ENCODE peak calls at places on chromosomes 5 and 9, in nine cellular contexts. E is RPMI8226; Q is effector memory CD8-positive, alpha-beta T cell; Z is NCI-H1417; R is progenitor cell of endocrine pancreas; L is activated effector memory CD4-positive, alpha-beta T cell treated with Interleukin-2 at 50 U/mL for 16 hours; J is NCI-H1092 treated with DMSO at 0.1 percent for 48 hours; X is CD8-positive, alpha-beta T cell; A is left cardiac atrium. I is an unnamed sample.

GRCh38 chr5:52920929-52921328 is 68.2 kb upstream of the ITGA2 start:
- DNase-seq in E (no peak), Q (no peak), Z (no peak), R (no peak), L (no peak), J (no peak), X (no peak), A (no peak), I (no peak)

GRCh38 chr5:87119588-87119987 is 148.1 kb upstream of the RASA1 start:
- DNase-seq in E (no peak), Q (no peak), Z (no peak), R (no peak), L (no peak), J (no peak), X (no peak), A (no peak), I (no peak)

GRCh38 chr9:69121155-69122085 is 52.7 kb upstream of the TJP2 start:
- DNase-seq in E (peak; percentile 65), Q (no peak), Z (peak; percentile 90), R (peak; percentile 53), L (peak; percentile 27), J (peak; percentile 72), X (peak; percentile 6), A (peak; percentile 35), I (peak; percentile 64)

GRCh38 chr9:38277601-38278200 is 114.8 kb upstream of the ALDH1B1 start:
- DNase-seq in E (no peak), Q (no peak), Z (no peak), R (no peak), L (no peak), J (no peak), X (no peak), A (no peak), I (no peak)

GRCh38 chr9:97714435-97714834 is 17.3 kb upstream of the XPA start:
- DNase-seq in E (no peak), Q (no peak), Z (no peak), R (no peak), L (no peak), J (no peak), X (no peak), A (no peak), I (no peak)

GRCh38 chr9:112447283-112447761 is 39.3 kb upstream of the KIAA1958 start:
- DNase-seq in E (peak; percentile 25), Q (no peak), Z (no peak), R (no peak), L (no peak), J (no peak), X (no peak), A (no peak), I (no peak)

GRCh38 chr5:168721966-168722365 is 142.8 kb upstream of the PANK3 start:
- DNase-seq in E (no peak), Q (no peak), Z (no peak), R (no peak), L (no peak), J (no peak), X (no peak), A (no peak), I (no peak)

GRCh38 chr5:111398013-111398412 is 114.3 kb downstream of the STARD4 start:
- DNase-seq in E (no peak), Q (no peak), Z (no peak), R (no peak), L (no peak), J (no peak), X (no peak), A (no peak), I (no peak)

GRCh38 chr5:151487544-151487943 is 40.1 kb downstream of the SLC36A1 start:
- DNase-seq in E (no peak), Q (no peak), Z (no peak), R (no peak), L (no peak), J (no peak), X (no peak), A (no peak), I (no peak)

GRCh38 chr5:167030500-167031120 is 1260.8 kb upstream of the WWC1 start:
- DNase-seq in E (peak; percentile 33), Q (no peak), Z (no peak), R (no peak), L (no peak), J (no peak), X (no peak), A (no peak), I (no peak)

GRCh38 chr9:21381752-21382339 is 3.4 kb downstream of the IFNA2 start:
- DNase-seq in E (peak; percentile 70), Q (no peak), Z (no peak), R (no peak), L (no peak), J (no peak), X (no peak), A (no peak), I (no peak)

GRCh38 chr5:172052454-172053236 is 46.2 kb upstream of the FBXW11 start:
- DNase-seq in E (no peak), Q (no peak), Z (no peak), R (no peak), L (no peak), J (no peak), X (no peak), A (peak; percentile 82), I (no peak)

GRCh38 chr5:126982195-126982594 is 48.2 kb downstream of the MARCHF3 start:
- DNase-seq in E (no peak), Q (no peak), Z (no peak), R (no peak), L (no peak), J (no peak), X (no peak), A (no peak), I (no peak)

GRCh38 chr5:21810737-21811316 is 1042.3 kb downstream of the CDH12 start:
- DNase-seq in E (no peak), Q (no peak), Z (peak; percentile 14), R (no peak), L (no peak), J (peak; percentile 8), X (no peak), A (no peak), I (no peak)

GRCh38 chr9:94870793-94871558 is 144.5 kb downstream of the AOPEP start:
- DNase-seq in E (no peak), Q (peak; percentile 53), Z (no peak), R (no peak), L (peak; percentile 24), J (no peak), X (peak; percentile 11), A (peak; percentile 53), I (no peak)

GRCh38 chr5:150567031-150567680 is 59.2 kb downstream of the NDST1 start:
- DNase-seq in E (no peak), Q (no peak), Z (no peak), R (no peak), L (no peak), J (no peak), X (no peak), A (no peak), I (no peak)

GRCh38 chr9:11946521-11946920 is 746.7 kb upstream of the TYRP1 start:
- DNase-seq in E (no peak), Q (no peak), Z (no peak), R (no peak), L (no peak), J (no peak), X (no peak), A (no peak), I (no peak)

GRCh38 chr5:171755354-171755821 is 30.2 kb upstream of the SMIM23 start:
- DNase-seq in E (no peak), Q (no peak), Z (no peak), R (no peak), L (no peak), J (no peak), X (no peak), A (no peak), I (no peak)

GRCh38 chr9:128271112-128271511 is 4.7 kb downstream of the GOLGA2 start:
- DNase-seq in E (no peak), Q (no peak), Z (no peak), R (no peak), L (no peak), J (no peak), X (no peak), A (no peak), I (no peak)

GRCh38 chr5:160508780-160509361 is 87.2 kb downstream of the PTTG1 start:
- DNase-seq in E (peak; percentile 74), Q (peak; percentile 71), Z (peak; percentile 26), R (peak; percentile 46), L (peak; percentile 32), J (peak; percentile 54), X (peak; percentile 32), A (peak; percentile 45), I (no peak)

GRCh38 chr9:28365736-28366135 is 792.5 kb upstream of the C9orf72 start:
- DNase-seq in E (no peak), Q (no peak), Z (no peak), R (no peak), L (no peak), J (no peak), X (no peak), A (no peak), I (no peak)

GRCh38 chr5:82820958-82821880 is 256.0 kb downstream of the TMEM167A start:
- DNase-seq in E (no peak), Q (no peak), Z (peak; percentile 33), R (no peak), L (no peak), J (no peak), X (no peak), A (no peak), I (no peak)

GRCh38 chr9:123772967-123773366 is 157.0 kb downstream of the DENND1A start:
- DNase-seq in E (no peak), Q (no peak), Z (no peak), R (no peak), L (no peak), J (no peak), X (no peak), A (no peak), I (no peak)

GRCh38 chr5:154850255-154851062 is at the start of gene FAXDC2:
- DNase-seq in E (no peak), Q (no peak), Z (no peak), R (peak; percentile 26), L (no peak), J (no peak), X (no peak), A (peak; percentile 81), I (peak; percentile 73)

I was measured in mesothelial cell of epicardium.